ENCODE peak calls at places on chromosomes 5 and 9, in eight cellular contexts. One of them, this sample, is unnamed.

GRCh38 chr5:99004960-99005359 is 76.2 kb upstream of the CHD1 start:
- DNase-seq in caudate nucleus: no peak
- DNase-seq in kidney: no peak
- DNase-seq in heart right ventricle: no peak
- DNase-seq in Peyer's patch: no peak
- DNase-seq in ovary: no peak
- DNase-seq in naive thymus-derived CD4-positive, alpha-beta T cell: no peak
- DNase-seq in RWPE2: no peak
- DNase-seq in this sample: no peak

GRCh38 chr5:6720561-6720921 is 7.3 kb downstream of the TENT4A start:
- DNase-seq in caudate nucleus: no peak
- DNase-seq in kidney: no peak
- DNase-seq in heart right ventricle: no peak
- DNase-seq in Peyer's patch: no peak
- DNase-seq in ovary: no peak
- DNase-seq in naive thymus-derived CD4-positive, alpha-beta T cell: no peak
- DNase-seq in RWPE2: peak; percentile 12
- DNase-seq in this sample: no peak

GRCh38 chr9:79551586-79551985 is 20.2 kb upstream of the TLE4 start:
- DNase-seq in caudate nucleus: no peak
- DNase-seq in kidney: no peak
- DNase-seq in heart right ventricle: no peak
- DNase-seq in Peyer's patch: no peak
- DNase-seq in ovary: no peak
- DNase-seq in naive thymus-derived CD4-positive, alpha-beta T cell: no peak
- DNase-seq in RWPE2: no peak
- DNase-seq in this sample: no peak

GRCh38 chr9:109537288-109537687 is 39.2 kb upstream of the PTPN3 start:
- DNase-seq in caudate nucleus: no peak
- DNase-seq in kidney: no peak
- DNase-seq in heart right ventricle: no peak
- DNase-seq in Peyer's patch: no peak
- DNase-seq in ovary: no peak
- DNase-seq in naive thymus-derived CD4-positive, alpha-beta T cell: no peak
- DNase-seq in RWPE2: no peak
- DNase-seq in this sample: no peak

GRCh38 chr5:133396724-133397123 is 215.6 kb downstream of the FSTL4 start:
- DNase-seq in caudate nucleus: no peak
- DNase-seq in kidney: no peak
- DNase-seq in heart right ventricle: no peak
- DNase-seq in Peyer's patch: no peak
- DNase-seq in ovary: no peak
- DNase-seq in naive thymus-derived CD4-positive, alpha-beta T cell: peak; percentile 4
- DNase-seq in RWPE2: no peak
- DNase-seq in this sample: no peak

GRCh38 chr5:151589878-151590570 is 1.1 kb downstream of the FAT2 start:
- DNase-seq in caudate nucleus: no peak
- DNase-seq in kidney: no peak
- DNase-seq in heart right ventricle: no peak
- DNase-seq in Peyer's patch: no peak
- DNase-seq in ovary: no peak
- DNase-seq in naive thymus-derived CD4-positive, alpha-beta T cell: no peak
- DNase-seq in RWPE2: no peak
- DNase-seq in this sample: no peak

GRCh38 chr5:31854625-31855526 is 215.9 kb downstream of the PDZD2 start:
- DNase-seq in caudate nucleus: peak; percentile 53
- DNase-seq in kidney: peak; percentile 86
- DNase-seq in heart right ventricle: peak; percentile 60
- DNase-seq in Peyer's patch: no peak
- DNase-seq in ovary: peak; percentile 60
- DNase-seq in naive thymus-derived CD4-positive, alpha-beta T cell: peak; percentile 47
- DNase-seq in RWPE2: peak; percentile 81
- DNase-seq in this sample: peak; percentile 55

GRCh38 chr5:74432240-74432639 is 208.3 kb downstream of the ENC1 start:
- DNase-seq in caudate nucleus: no peak
- DNase-seq in kidney: no peak
- DNase-seq in heart right ventricle: no peak
- DNase-seq in Peyer's patch: no peak
- DNase-seq in ovary: no peak
- DNase-seq in naive thymus-derived CD4-positive, alpha-beta T cell: no peak
- DNase-seq in RWPE2: no peak
- DNase-seq in this sample: no peak

GRCh38 chr9:136058801-136059302 is 36.2 kb downstream of the NACC2 start:
- DNase-seq in caudate nucleus: no peak
- DNase-seq in kidney: no peak
- DNase-seq in heart right ventricle: no peak
- DNase-seq in Peyer's patch: no peak
- DNase-seq in ovary: no peak
- DNase-seq in naive thymus-derived CD4-positive, alpha-beta T cell: no peak
- DNase-seq in RWPE2: no peak
- DNase-seq in this sample: no peak

GRCh38 chr5:2103940-2104339 is 221.2 kb upstream of the IRX4 start:
- DNase-seq in caudate nucleus: no peak
- DNase-seq in kidney: no peak
- DNase-seq in heart right ventricle: no peak
- DNase-seq in Peyer's patch: no peak
- DNase-seq in ovary: no peak
- DNase-seq in naive thymus-derived CD4-positive, alpha-beta T cell: no peak
- DNase-seq in RWPE2: no peak
- DNase-seq in this sample: no peak

GRCh38 chr9:34899535-34900158 is 58.4 kb upstream of the PHF24 start:
- DNase-seq in caudate nucleus: peak; percentile 63
- DNase-seq in kidney: peak; percentile 73
- DNase-seq in heart right ventricle: peak; percentile 71
- DNase-seq in Peyer's patch: peak; percentile 77
- DNase-seq in ovary: peak; percentile 71
- DNase-seq in naive thymus-derived CD4-positive, alpha-beta T cell: peak; percentile 81
- DNase-seq in RWPE2: no peak
- DNase-seq in this sample: peak; percentile 55

GRCh38 chr5:75465480-75465879 is 45.9 kb downstream of the CERT1 start:
- DNase-seq in caudate nucleus: no peak
- DNase-seq in kidney: no peak
- DNase-seq in heart right ventricle: no peak
- DNase-seq in Peyer's patch: no peak
- DNase-seq in ovary: no peak
- DNase-seq in naive thymus-derived CD4-positive, alpha-beta T cell: no peak
- DNase-seq in RWPE2: no peak
- DNase-seq in this sample: no peak

GRCh38 chr5:172106511-172107356 is 81.3 kb downstream of the STK10 start:
- DNase-seq in caudate nucleus: peak; percentile 64
- DNase-seq in kidney: peak; percentile 82
- DNase-seq in heart right ventricle: peak; percentile 72
- DNase-seq in Peyer's patch: peak; percentile 49
- DNase-seq in ovary: peak; percentile 75
- DNase-seq in naive thymus-derived CD4-positive, alpha-beta T cell: peak; percentile 66
- DNase-seq in RWPE2: no peak
- DNase-seq in this sample: peak; percentile 65

GRCh38 chr9:34098307-34098706 is 28.2 kb downstream of the DCAF12 start:
- DNase-seq in caudate nucleus: no peak
- DNase-seq in kidney: no peak
- DNase-seq in heart right ventricle: no peak
- DNase-seq in Peyer's patch: no peak
- DNase-seq in ovary: no peak
- DNase-seq in naive thymus-derived CD4-positive, alpha-beta T cell: no peak
- DNase-seq in RWPE2: no peak
- DNase-seq in this sample: no peak

GRCh38 chr5:147466581-147466980 is 43.3 kb downstream of the DPYSL3 start:
- DNase-seq in caudate nucleus: no peak
- DNase-seq in kidney: no peak
- DNase-seq in heart right ventricle: no peak
- DNase-seq in Peyer's patch: no peak
- DNase-seq in ovary: no peak
- DNase-seq in naive thymus-derived CD4-positive, alpha-beta T cell: no peak
- DNase-seq in RWPE2: no peak
- DNase-seq in this sample: no peak

GRCh38 chr5:130109152-130109551 is 204.9 kb downstream of the CHSY3 start:
- DNase-seq in caudate nucleus: no peak
- DNase-seq in kidney: no peak
- DNase-seq in heart right ventricle: no peak
- DNase-seq in Peyer's patch: no peak
- DNase-seq in ovary: no peak
- DNase-seq in naive thymus-derived CD4-positive, alpha-beta T cell: peak; percentile 10
- DNase-seq in RWPE2: no peak
- DNase-seq in this sample: no peak

GRCh38 chr5:14881826-14882225 is 10.2 kb upstream of the ANKH start:
- DNase-seq in caudate nucleus: no peak
- DNase-seq in kidney: no peak
- DNase-seq in heart right ventricle: no peak
- DNase-seq in Peyer's patch: no peak
- DNase-seq in ovary: no peak
- DNase-seq in naive thymus-derived CD4-positive, alpha-beta T cell: no peak
- DNase-seq in RWPE2: no peak
- DNase-seq in this sample: no peak

GRCh38 chr9:38117646-38118045 is 48.6 kb upstream of the SHB start:
- DNase-seq in caudate nucleus: no peak
- DNase-seq in kidney: no peak
- DNase-seq in heart right ventricle: no peak
- DNase-seq in Peyer's patch: no peak
- DNase-seq in ovary: no peak
- DNase-seq in naive thymus-derived CD4-positive, alpha-beta T cell: no peak
- DNase-seq in RWPE2: no peak
- DNase-seq in this sample: no peak

GRCh38 chr9:7001571-7001970 is 243.8 kb downstream of the KDM4C start:
- DNase-seq in caudate nucleus: no peak
- DNase-seq in kidney: no peak
- DNase-seq in heart right ventricle: no peak
- DNase-seq in Peyer's patch: no peak
- DNase-seq in ovary: no peak
- DNase-seq in naive thymus-derived CD4-positive, alpha-beta T cell: no peak
- DNase-seq in RWPE2: no peak
- DNase-seq in this sample: no peak

GRCh38 chr5:14075937-14076336 is 67.2 kb upstream of the TRIO start:
- DNase-seq in caudate nucleus: no peak
- DNase-seq in kidney: no peak
- DNase-seq in heart right ventricle: no peak
- DNase-seq in Peyer's patch: no peak
- DNase-seq in ovary: no peak
- DNase-seq in naive thymus-derived CD4-positive, alpha-beta T cell: no peak
- DNase-seq in RWPE2: no peak
- DNase-seq in this sample: no peak

GRCh38 chr5:74822288-74822687 is 43.9 kb downstream of the FAM169A start:
- DNase-seq in caudate nucleus: no peak
- DNase-seq in kidney: no peak
- DNase-seq in heart right ventricle: no peak
- DNase-seq in Peyer's patch: no peak
- DNase-seq in ovary: no peak
- DNase-seq in naive thymus-derived CD4-positive, alpha-beta T cell: no peak
- DNase-seq in RWPE2: no peak
- DNase-seq in this sample: no peak

GRCh38 chr9:3858961-3859360 is 333.2 kb upstream of the RFX3 start:
- DNase-seq in caudate nucleus: no peak
- DNase-seq in kidney: no peak
- DNase-seq in heart right ventricle: no peak
- DNase-seq in Peyer's patch: no peak
- DNase-seq in ovary: no peak
- DNase-seq in naive thymus-derived CD4-positive, alpha-beta T cell: no peak
- DNase-seq in RWPE2: no peak
- DNase-seq in this sample: no peak

GRCh38 chr5:82375488-82376294 is 97.5 kb upstream of the RPS23 start:
- DNase-seq in caudate nucleus: no peak
- DNase-seq in kidney: no peak
- DNase-seq in heart right ventricle: no peak
- DNase-seq in Peyer's patch: no peak
- DNase-seq in ovary: no peak
- DNase-seq in naive thymus-derived CD4-positive, alpha-beta T cell: no peak
- DNase-seq in RWPE2: no peak
- DNase-seq in this sample: no peak

GRCh38 chr5:139392324-139392677 is 2.6 kb upstream of the MZB1 start:
- DNase-seq in caudate nucleus: no peak
- DNase-seq in kidney: no peak
- DNase-seq in heart right ventricle: no peak
- DNase-seq in Peyer's patch: no peak
- DNase-seq in ovary: no peak
- DNase-seq in naive thymus-derived CD4-positive, alpha-beta T cell: no peak
- DNase-seq in RWPE2: no peak
- DNase-seq in this sample: no peak
- H3K27ac ChIP-seq in caudate nucleus: no peak overlapping the region
- H3K27ac ChIP-seq in kidney: no peak overlapping the region
- H3K27ac ChIP-seq in heart right ventricle: peak overlapping the region; percentile 66
- H3K27ac ChIP-seq in Peyer's patch: peak overlapping the region; percentile 77
- H3K27ac ChIP-seq in ovary: no peak overlapping the region
- H3K27ac ChIP-seq in naive thymus-derived CD4-positive, alpha-beta T cell: no peak overlapping the region
- H3K27ac ChIP-seq in RWPE2: peak overlapping the region; percentile 60
- H3K27ac ChIP-seq in this sample: no peak overlapping the region

DNA sequence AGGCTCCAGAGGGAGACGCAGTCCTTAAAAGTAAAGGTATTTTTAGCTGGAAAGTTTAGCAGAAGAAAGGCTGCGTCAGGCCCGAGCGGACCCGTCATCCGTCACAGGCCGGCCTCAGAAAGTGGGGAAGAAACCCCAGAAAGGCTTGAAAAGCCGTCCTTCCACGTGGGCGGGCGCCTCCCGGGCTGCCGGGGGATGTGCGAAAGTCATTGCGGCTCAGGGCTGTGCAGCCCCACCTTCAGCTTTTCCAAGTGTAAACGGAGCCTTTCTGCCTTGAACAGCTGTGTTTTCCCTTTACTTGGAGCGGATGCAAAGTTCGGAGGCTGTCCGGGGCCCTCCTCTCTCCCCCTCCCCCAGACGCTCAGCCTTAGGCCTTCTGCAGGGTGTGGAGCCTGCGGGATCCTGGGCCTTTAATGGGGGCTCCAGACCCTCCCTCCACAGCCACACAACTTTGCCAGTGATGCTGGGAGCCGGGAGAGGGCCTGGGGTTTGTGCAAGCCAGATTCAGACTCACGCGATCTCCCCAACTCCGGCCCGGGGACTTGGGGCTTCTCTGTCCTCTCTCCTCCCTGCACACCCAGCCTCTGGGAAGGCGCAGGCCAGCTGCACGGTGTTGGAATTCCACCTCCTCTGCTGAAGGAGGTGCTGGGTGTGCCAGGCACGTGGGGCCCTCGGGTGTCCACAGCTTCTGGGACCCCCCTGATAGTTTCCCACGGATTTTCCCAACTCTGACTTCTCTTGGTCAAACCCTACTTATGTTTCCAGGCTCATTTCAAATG is 95.4 kb upstream of the RAPGEF1 start:
- DNase-seq in caudate nucleus: no peak
- DNase-seq in kidney: peak; percentile 45
- DNase-seq in heart right ventricle: no peak
- DNase-seq in Peyer's patch: no peak
- DNase-seq in ovary: no peak
- DNase-seq in naive thymus-derived CD4-positive, alpha-beta T cell: no peak
- DNase-seq in RWPE2: no peak
- DNase-seq in this sample: no peak
- H3K27ac ChIP-seq in caudate nucleus: no peak overlapping the region
- H3K27ac ChIP-seq in kidney: no peak overlapping the region
- H3K27ac ChIP-seq in heart right ventricle: no peak overlapping the region
- H3K27ac ChIP-seq in Peyer's patch: no peak overlapping the region
- H3K27ac ChIP-seq in ovary: no peak overlapping the region
- H3K27ac ChIP-seq in naive thymus-derived CD4-positive, alpha-beta T cell: no peak overlapping the region
- H3K27ac ChIP-seq in RWPE2: no peak overlapping the region
- H3K27ac ChIP-seq in this sample: no peak overlapping the region

GRCh38 chr9:130839237-130840111 is 4.4 kb downstream of the ABL1 start:
- DNase-seq in caudate nucleus: no peak
- DNase-seq in kidney: no peak
- DNase-seq in heart right ventricle: no peak
- DNase-seq in Peyer's patch: no peak
- DNase-seq in ovary: no peak
- DNase-seq in naive thymus-derived CD4-positive, alpha-beta T cell: no peak
- DNase-seq in RWPE2: no peak
- DNase-seq in this sample: no peak
- H3K27ac ChIP-seq in caudate nucleus: peak overlapping the region; percentile 55
- H3K27ac ChIP-seq in kidney: no peak overlapping the region
- H3K27ac ChIP-seq in heart right ventricle: no peak overlapping the region
- H3K27ac ChIP-seq in Peyer's patch: peak overlapping the region; percentile 42
- H3K27ac ChIP-seq in ovary: no peak overlapping the region
- H3K27ac ChIP-seq in naive thymus-derived CD4-positive, alpha-beta T cell: no peak overlapping the region
- H3K27ac ChIP-seq in RWPE2: no peak overlapping the region
- H3K27ac ChIP-seq in this sample: peak overlapping the region; percentile 72

GRCh38 chr5:107526263-107526937 is 144.3 kb downstream of the EFNA5 start:
- DNase-seq in caudate nucleus: no peak
- DNase-seq in kidney: no peak
- DNase-seq in heart right ventricle: no peak
- DNase-seq in Peyer's patch: no peak
- DNase-seq in ovary: no peak
- DNase-seq in naive thymus-derived CD4-positive, alpha-beta T cell: no peak
- DNase-seq in RWPE2: no peak
- DNase-seq in this sample: no peak
- H3K27ac ChIP-seq in caudate nucleus: no peak overlapping the region
- H3K27ac ChIP-seq in kidney: no peak overlapping the region
- H3K27ac ChIP-seq in heart right ventricle: no peak overlapping the region
- H3K27ac ChIP-seq in Peyer's patch: no peak overlapping the region
- H3K27ac ChIP-seq in ovary: no peak overlapping the region
- H3K27ac ChIP-seq in naive thymus-derived CD4-positive, alpha-beta T cell: no peak overlapping the region
- H3K27ac ChIP-seq in RWPE2: no peak overlapping the region
- H3K27ac ChIP-seq in this sample: no peak overlapping the region

This sample was measured in substantia nigra.